ENCODE peak calls at places on chromosomes 3 and 15, in four cellular contexts. H is Daoy, L is iris pigment epithelial cell, A is endothelial cell. P is an unnamed sample.

GRCh38 chr3:183688869-183689268 is 8.7 kb upstream of the YEATS2 start:
- DNase-seq in H (no peak), L (peak; percentile 44), A (no peak), P (no peak)

GRCh38 chr15:48682949-48683651 is 37.6 kb upstream of the FBN1 start:
- DNase-seq in H (no peak), L (peak; percentile 88), A (no peak), P (no peak)

GRCh38 chr3:46926039-46926438 is 48.5 kb downstream of the PTH1R start:
- DNase-seq in H (no peak), L (peak; percentile 65), A (no peak), P (no peak)

GRCh38 chr3:183038764-183039163 is 58.4 kb upstream of the DCUN1D1 start:
- DNase-seq in H (no peak), L (no peak), A (no peak), P (no peak)

GRCh38 chr15:60079210-60079609 is 75.1 kb downstream of the FOXB1 start:
- DNase-seq in H (no peak), L (peak; percentile 24), A (peak; percentile 11), P (no peak)

GRCh38 chr3:13600950-13601691 is 52.2 kb downstream of the FBLN2 start:
- DNase-seq in H (peak; percentile 61), L (peak; percentile 62), A (no peak), P (peak; percentile 17)

GRCh38 chr3:133424937-133425869 is 25.3 kb downstream of the BFSP2 start:
- DNase-seq in H (no peak), L (no peak), A (no peak), P (no peak)

GRCh38 chr3:64889991-64890390 is 202.2 kb upstream of the ADAMTS9 start:
- DNase-seq in H (no peak), L (peak; percentile 20), A (peak; percentile 21), P (no peak)

GRCh38 chr3:153595186-153595815 is 433.3 kb downstream of the RAP2B start:
- DNase-seq in H (no peak), L (peak; percentile 47), A (no peak), P (peak; percentile 65)

GRCh38 chr15:71697999-71698398 is 112.4 kb upstream of the NR2E3 start:
- DNase-seq in H (no peak), L (no peak), A (no peak), P (no peak)

GRCh38 chr3:100682056-100682853 is 27.0 kb upstream of the TFG start:
- DNase-seq in H (peak; percentile 15), L (no peak), A (no peak), P (no peak)

GRCh38 chr3:177358085-177358967 is 161.0 kb upstream of the TBL1XR1 start:
- DNase-seq in H (peak; percentile 93), L (peak; percentile 96), A (peak; percentile 53), P (peak; percentile 54)

GRCh38 chr15:98800437-98801233 is 152.3 kb downstream of the IGF1R start:
- DNase-seq in H (peak; percentile 89), L (peak; percentile 91), A (peak; percentile 58), P (peak; percentile 96)

GRCh38 chr3:30399394-30400181 is 206.8 kb upstream of the TGFBR2 start:
- DNase-seq in H (no peak), L (peak; percentile 61), A (no peak), P (no peak)

GRCh38 chr3:10753964-10754363 is 62.1 kb upstream of the SLC6A11 start:
- DNase-seq in H (peak; percentile 57), L (peak; percentile 33), A (peak; percentile 89), P (peak; percentile 48)

GRCh38 chr3:74067296-74067695 is 442.6 kb upstream of the PDZRN3 start:
- DNase-seq in H (no peak), L (peak; percentile 61), A (no peak), P (peak; percentile 7)

GRCh38 chr3:195188530-195188917 is 82.4 kb downstream of the XXYLT1 start:
- DNase-seq in H (no peak), L (peak; percentile 38), A (no peak), P (peak; percentile 59)

GRCh38 chr3:117898722-117899121 is 1135.9 kb downstream of the IGSF11 start:
- DNase-seq in H (peak; percentile 5), L (peak; percentile 18), A (peak; percentile 13), P (peak; percentile 27)

GRCh38 chr15:29172742-29173725 is 96.6 kb downstream of the NSMCE3 start:
- DNase-seq in H (no peak), L (no peak), A (no peak), P (no peak)

GRCh38 chr3:36812240-36812639 is 47.9 kb upstream of the DCLK3 start:
- DNase-seq in H (no peak), L (no peak), A (no peak), P (no peak)

GRCh38 chr3:24494616-24495333 is at the start of gene THRB:
- DNase-seq in H (peak; percentile 49), L (peak; percentile 77), A (peak; percentile 73), P (peak; percentile 56)

GRCh38 chr3:31957106-31957505 is 24.0 kb downstream of the OSBPL10 start:
- DNase-seq in H (no peak), L (no peak), A (no peak), P (no peak)